ENCODE peak calls at places on chromosomes 6 and 20, in five cellular contexts. L, M, X, E and Y are unnamed samples.

GRCh38 chr6:160972111-160972510 is 19.5 kb upstream of the MAP3K4 start:
- DNase-seq in L (no peak), M (no peak), X (no peak), E (no peak), Y (no peak)

GRCh38 chr6:99353126-99353525 is 3.7 kb upstream of the FAXC start:
- DNase-seq in L (no peak), M (no peak), X (no peak), E (no peak), Y (no peak)

GRCh38 chr6:130933712-130934200 is 106.5 kb downstream of the SMLR1 start:
- DNase-seq in L (no peak), M (no peak), X (peak), E (no peak), Y (peak)

GRCh38 chr6:38269773-38270172 is 370.0 kb downstream of the BTBD9 start:
- DNase-seq in L (no peak), M (no peak), X (no peak), E (no peak), Y (no peak)

GRCh38 chr6:81511423-81511822 is 241.1 kb downstream of the TENT5A start:
- DNase-seq in L (no peak), M (no peak), X (no peak), E (no peak), Y (no peak)

GRCh38 chr6:99354983-99355382 is 5.5 kb upstream of the FAXC start:
- DNase-seq in L (no peak), M (no peak), X (no peak), E (no peak), Y (no peak)

GRCh38 chr20:63580796-63581461 is 6.9 kb upstream of the HELZ2 start:
- DNase-seq in L (peak), M (peak), X (no peak), E (peak), Y (peak)

GRCh38 chr6:3318226-3318625 is 59.5 kb downstream of the PSMG4 start:
- DNase-seq in L (peak), M (no peak), X (no peak), E (no peak), Y (no peak)

GRCh38 chr20:19265646-19266374 is 53.4 kb downstream of the SLC24A3 start:
- DNase-seq in L (no peak), M (no peak), X (no peak), E (no peak), Y (no peak)

GRCh38 chr6:90578894-90579549 is 7.8 kb downstream of the MAP3K7 start:
- DNase-seq in L (no peak), M (no peak), X (no peak), E (no peak), Y (no peak)

GRCh38 chr20:31910071-31910803 is 39.8 kb downstream of the TTLL9 start:
- DNase-seq in L (no peak), M (no peak), X (no peak), E (no peak), Y (no peak)

GRCh38 chr6:126228001-126228791 is 111.7 kb upstream of the CENPW start:
- DNase-seq in L (no peak), M (no peak), X (no peak), E (no peak), Y (no peak)

GRCh38 chr20:37077009-37077408 is 18.8 kb downstream of the RBL1 start:
- DNase-seq in L (no peak), M (no peak), X (no peak), E (no peak), Y (no peak)

GRCh38 chr6:31865205-31866118 is 2.8 kb upstream of the NEU1 start:
- DNase-seq in L (no peak), M (no peak), X (no peak), E (no peak), Y (no peak)

GRCh38 chr20:61765081-61765870 is 300.4 kb downstream of the TAF4 start:
- DNase-seq in L (no peak), M (no peak), X (no peak), E (no peak), Y (no peak)

GRCh38 chr20:21396921-21397340 is 395 bp downstream of the NKX2-4 start:
- DNase-seq in L (no peak), M (no peak), X (no peak), E (peak), Y (no peak)

GRCh38 chr6:22113046-22113766 is 183.6 kb downstream of the PRL start:
- DNase-seq in L (no peak), M (no peak), X (peak), E (no peak), Y (no peak)

GRCh38 chr6:154234019-154234772 is 122.4 kb downstream of the IPCEF1 start:
- DNase-seq in L (no peak), M (no peak), X (no peak), E (no peak), Y (no peak)

GRCh38 chr20:44733341-44734069 is 12.2 kb upstream of the KCNK15 start:
- DNase-seq in L (peak), M (peak), X (peak), E (peak), Y (peak)

GRCh38 chr6:161694995-161695394 is 421.1 kb upstream of the AGPAT4 start:
- DNase-seq in L (no peak), M (no peak), X (no peak), E (no peak), Y (peak)

GRCh38 chr6:109455161-109455501 is 441 bp downstream of the MICAL1 start:
- DNase-seq in L (peak), M (no peak), X (no peak), E (no peak), Y (peak)

GRCh38 chr6:20921533-20921932 is 387.3 kb downstream of the CDKAL1 start:
- DNase-seq in L (no peak), M (no peak), X (no peak), E (no peak), Y (no peak)

GRCh38 chr6:16855460-16855859 is 94.2 kb upstream of the ATXN1 start:
- DNase-seq in L (no peak), M (no peak), X (no peak), E (no peak), Y (no peak)

GRCh38 chr20:34581341-34582189 is 23.0 kb downstream of the MAP1LC3A start:
- DNase-seq in L (no peak), M (no peak), X (no peak), E (no peak), Y (peak)

GRCh38 chr6:170293881-170294755 is 3.2 kb upstream of the DLL1 start:
- DNase-seq in L (no peak), M (no peak), X (no peak), E (no peak), Y (no peak)

GRCh38 chr20:2922957-2923356 is 49.7 kb downstream of the PTPRA start:
- DNase-seq in L (no peak), M (no peak), X (no peak), E (no peak), Y (peak)

GRCh38 chr6:40732878-40733277 is 145.7 kb upstream of the LRFN2 start:
- DNase-seq in L (no peak), M (no peak), X (no peak), E (no peak), Y (no peak)

GRCh38 chr6:12963566-12963965 is 247.0 kb downstream of the PHACTR1 start:
- DNase-seq in L (no peak), M (no peak), X (no peak), E (no peak), Y (no peak)

GRCh38 chr6:23650676-23651075 is 475.3 kb upstream of the NRSN1 start:
- DNase-seq in L (no peak), M (no peak), X (no peak), E (no peak), Y (no peak)

GRCh38 chr6:54899986-54900385 is 53.4 kb downstream of the FAM83B start:
- DNase-seq in L (no peak), M (no peak), X (no peak), E (no peak), Y (no peak)

GRCh38 chr6:134689177-134689576 is 260.7 kb downstream of the ALDH8A1 start:
- DNase-seq in L (no peak), M (no peak), X (no peak), E (no peak), Y (no peak)

GRCh38 chr6:125046107-125046925 is 84.1 kb downstream of the RNF217 start:
- DNase-seq in L (no peak), M (no peak), X (no peak), E (no peak), Y (peak)

GRCh38 chr6:42436825-42437224 is 14.9 kb downstream of the TRERF1 start:
- DNase-seq in L (no peak), M (no peak), X (no peak), E (no peak), Y (no peak)

GRCh38 chr6:161434331-161434730 is 160.5 kb upstream of the AGPAT4 start:
- DNase-seq in L (no peak), M (no peak), X (no peak), E (no peak), Y (no peak)

GRCh38 chr6:145206247-145206907 is 528.9 kb downstream of the EPM2A start:
- DNase-seq in L (no peak), M (no peak), X (no peak), E (no peak), Y (peak)

GRCh38 chr20:46894971-46895905 is 595 bp downstream of the EYA2 start:
- DNase-seq in L (no peak), M (no peak), X (no peak), E (no peak), Y (peak)

GRCh38 chr6:31128093-31128676 is 7.9 kb upstream of the CDSN start:
- DNase-seq in L (peak), M (peak), X (peak), E (peak), Y (peak)

GRCh38 chr20:49320460-49320859 is 42.6 kb upstream of the ZNFX1 start:
- DNase-seq in L (no peak), M (no peak), X (no peak), E (no peak), Y (peak)

GRCh38 chr6:129590408-129591022 is 119.5 kb downstream of the ARHGAP18 start:
- DNase-seq in L (no peak), M (no peak), X (no peak), E (no peak), Y (no peak)